ENCODE peak calls at places on chromosomes 2 and 18, in eight cellular contexts. F, E, A, K, U, P, T and B are unnamed samples.

GRCh38 chr2:62215306-62216064 is 19.6 kb downstream of the B3GNT2 start:
- DNase-seq in F (no peak), E (no peak), A (no peak), K (no peak), U (no peak), P (no peak), T (no peak), B (no peak)

GRCh38 chr18:2602844-2603243 is 31.5 kb downstream of the NDC80 start:
- DNase-seq in F (no peak), E (no peak), A (no peak), K (no peak), U (no peak), P (no peak), T (no peak), B (no peak)

GRCh38 chr2:226898925-226899324 is 63.1 kb downstream of the RHBDD1 start:
- DNase-seq in F (no peak), E (no peak), A (no peak), K (no peak), U (no peak), P (no peak), T (no peak), B (no peak)

GRCh38 chr2:65129613-65130439 is at the start of gene RAB1A:
- DNase-seq in F (peak), E (peak), A (peak), K (peak), U (peak), P (peak), T (peak), B (no peak)

GRCh38 chr2:23292024-23292423 is 93.0 kb upstream of the KLHL29 start:
- DNase-seq in F (no peak), E (no peak), A (no peak), K (no peak), U (no peak), P (no peak), T (no peak), B (no peak)

GRCh38 chr2:8545676-8546318 is 136.1 kb upstream of the ID2 start:
- DNase-seq in F (peak), E (no peak), A (no peak), K (no peak), U (peak), P (no peak), T (no peak), B (no peak)

GRCh38 chr2:143433158-143433557 is 303.9 kb downstream of the ARHGAP15 start:
- DNase-seq in F (no peak), E (no peak), A (no peak), K (no peak), U (no peak), P (no peak), T (no peak), B (no peak)

GRCh38 chr2:174477772-174478171 is 9.1 kb downstream of the GPR155 start:
- DNase-seq in F (no peak), E (no peak), A (no peak), K (no peak), U (no peak), P (no peak), T (no peak), B (no peak)

GRCh38 chr2:105307962-105308361 is 21.6 kb downstream of the TGFBRAP1 start:
- DNase-seq in F (no peak), E (no peak), A (no peak), K (no peak), U (no peak), P (no peak), T (no peak), B (no peak)

GRCh38 chr18:48949606-48950535 is 894 bp downstream of the SMAD7 start:
- DNase-seq in F (no peak), E (peak), A (no peak), K (peak), U (peak), P (peak), T (peak), B (no peak)

GRCh38 chr18:12652861-12653401 is 5.0 kb downstream of the SPIRE1 start:
- DNase-seq in F (no peak), E (no peak), A (no peak), K (no peak), U (no peak), P (peak), T (no peak), B (no peak)

GRCh38 chr18:8264861-8265411 is 344.3 kb upstream of the RAB12 start:
- DNase-seq in F (no peak), E (no peak), A (no peak), K (no peak), U (peak), P (no peak), T (peak), B (no peak)

GRCh38 chr18:10379511-10379910 is 74.9 kb upstream of the APCDD1 start:
- DNase-seq in F (no peak), E (no peak), A (no peak), K (no peak), U (no peak), P (no peak), T (no peak), B (no peak)

GRCh38 chr2:10078704-10079191 is 1.5 kb downstream of the CYS1 start:
- DNase-seq in F (no peak), E (no peak), A (no peak), K (no peak), U (no peak), P (no peak), T (no peak), B (no peak)

GRCh38 chr2:216006164-216006663 is 7.1 kb downstream of the MREG start:
- DNase-seq in F (no peak), E (no peak), A (peak), K (peak), U (no peak), P (no peak), T (no peak), B (no peak)

GRCh38 chr2:138602166-138602460 is 100.5 kb downstream of the SPOPL start:
- DNase-seq in F (no peak), E (no peak), A (no peak), K (no peak), U (no peak), P (no peak), T (no peak), B (no peak)

GRCh38 chr18:28854964-28855363 is 678.0 kb upstream of the CDH2 start:
- DNase-seq in F (no peak), E (no peak), A (no peak), K (no peak), U (no peak), P (no peak), T (no peak), B (no peak)

GRCh38 chr18:52979888-52980287 is 639.9 kb downstream of the DCC start:
- DNase-seq in F (no peak), E (peak), A (no peak), K (no peak), U (no peak), P (no peak), T (no peak), B (no peak)

GRCh38 chr18:37956902-37957301 is 391.3 kb upstream of the CELF4 start:
- DNase-seq in F (no peak), E (no peak), A (no peak), K (peak), U (no peak), P (no peak), T (no peak), B (no peak)

GRCh38 chr2:137056704-137057103 is 291.4 kb downstream of the THSD7B start:
- DNase-seq in F (no peak), E (no peak), A (no peak), K (no peak), U (no peak), P (no peak), T (no peak), B (no peak)

GRCh38 chr2:211086049-211086448 is 529.6 kb downstream of the CPS1 start:
- DNase-seq in F (no peak), E (no peak), A (no peak), K (no peak), U (no peak), P (no peak), T (no peak), B (no peak)

GRCh38 chr18:31217038-31217437 is 54.4 kb upstream of the DSC1 start:
- DNase-seq in F (no peak), E (no peak), A (no peak), K (no peak), U (no peak), P (no peak), T (no peak), B (no peak)

GRCh38 chr2:18787726-18788125 is 198.4 kb upstream of the NT5C1B start:
- DNase-seq in F (no peak), E (no peak), A (no peak), K (no peak), U (no peak), P (no peak), T (no peak), B (no peak)

GRCh38 chr2:241047253-241048010 is 49.0 kb downstream of the SNED1 start:
- DNase-seq in F (no peak), E (no peak), A (no peak), K (peak), U (no peak), P (no peak), T (no peak), B (no peak)

GRCh38 chr2:196166876-196167275 is 4.5 kb downstream of the STK17B start:
- DNase-seq in F (no peak), E (no peak), A (no peak), K (no peak), U (no peak), P (peak), T (no peak), B (no peak)

GRCh38 chr2:43075906-43076585 is 150.4 kb downstream of the ZFP36L2 start:
- DNase-seq in F (no peak), E (no peak), A (no peak), K (no peak), U (no peak), P (no peak), T (no peak), B (no peak)

GRCh38 chr2:219272995-219273394 is 6.2 kb upstream of the DNAJB2 start:
- DNase-seq in F (no peak), E (no peak), A (no peak), K (no peak), U (no peak), P (no peak), T (no peak), B (no peak)

GRCh38 chr2:190591972-190592371 is 56.9 kb upstream of the NAB1 start:
- DNase-seq in F (no peak), E (no peak), A (no peak), K (no peak), U (no peak), P (no peak), T (no peak), B (no peak)

GRCh38 chr18:2780750-2781149 is 66.1 kb upstream of the EMILIN2 start:
- DNase-seq in F (no peak), E (no peak), A (no peak), K (no peak), U (no peak), P (no peak), T (no peak), B (no peak)

GRCh38 chr2:85769236-85769986 is 15.6 kb downstream of the ATOH8 start:
- DNase-seq in F (no peak), E (no peak), A (no peak), K (no peak), U (no peak), P (no peak), T (no peak), B (no peak)

GRCh38 chr2:109341363-109341762 is 212.4 kb downstream of the SH3RF3 start:
- DNase-seq in F (no peak), E (no peak), A (no peak), K (no peak), U (no peak), P (peak), T (no peak), B (no peak)

GRCh38 chr2:241843321-241844065 is 15.2 kb downstream of the PDCD1 start:
- DNase-seq in F (no peak), E (no peak), A (no peak), K (no peak), U (no peak), P (no peak), T (no peak), B (no peak)

GRCh38 chr2:127733816-127734537 is 32.7 kb downstream of the SFT2D3 start:
- DNase-seq in F (no peak), E (no peak), A (no peak), K (no peak), U (no peak), P (no peak), T (no peak), B (no peak)

GRCh38 chr18:74316257-74317180 is 880 bp downstream of the C18orf63 start:
- DNase-seq in F (no peak), E (no peak), A (no peak), K (no peak), U (no peak), P (no peak), T (no peak), B (no peak)

GRCh38 chr2:205849136-205849535 is 166.8 kb downstream of the NRP2 start:
- DNase-seq in F (no peak), E (no peak), A (no peak), K (no peak), U (no peak), P (no peak), T (no peak), B (no peak)

GRCh38 chr2:170772295-170772694 is 2.1 kb downstream of the ERICH2 start:
- DNase-seq in F (no peak), E (no peak), A (no peak), K (no peak), U (no peak), P (no peak), T (no peak), B (no peak)

GRCh38 chr2:170771049-170771937 is 1.1 kb downstream of the ERICH2 start:
- DNase-seq in F (no peak), E (no peak), A (no peak), K (peak), U (no peak), P (no peak), T (no peak), B (no peak)

GRCh38 chr2:170774074-170774473 is 3.9 kb downstream of the ERICH2 start:
- DNase-seq in F (no peak), E (no peak), A (no peak), K (no peak), U (no peak), P (no peak), T (no peak), B (no peak)

GRCh38 chr2:170770008-170770303 is 222 bp upstream of the ERICH2 start:
- DNase-seq in F (no peak), E (no peak), A (no peak), K (no peak), U (no peak), P (no peak), T (no peak), B (no peak)

DNA sequence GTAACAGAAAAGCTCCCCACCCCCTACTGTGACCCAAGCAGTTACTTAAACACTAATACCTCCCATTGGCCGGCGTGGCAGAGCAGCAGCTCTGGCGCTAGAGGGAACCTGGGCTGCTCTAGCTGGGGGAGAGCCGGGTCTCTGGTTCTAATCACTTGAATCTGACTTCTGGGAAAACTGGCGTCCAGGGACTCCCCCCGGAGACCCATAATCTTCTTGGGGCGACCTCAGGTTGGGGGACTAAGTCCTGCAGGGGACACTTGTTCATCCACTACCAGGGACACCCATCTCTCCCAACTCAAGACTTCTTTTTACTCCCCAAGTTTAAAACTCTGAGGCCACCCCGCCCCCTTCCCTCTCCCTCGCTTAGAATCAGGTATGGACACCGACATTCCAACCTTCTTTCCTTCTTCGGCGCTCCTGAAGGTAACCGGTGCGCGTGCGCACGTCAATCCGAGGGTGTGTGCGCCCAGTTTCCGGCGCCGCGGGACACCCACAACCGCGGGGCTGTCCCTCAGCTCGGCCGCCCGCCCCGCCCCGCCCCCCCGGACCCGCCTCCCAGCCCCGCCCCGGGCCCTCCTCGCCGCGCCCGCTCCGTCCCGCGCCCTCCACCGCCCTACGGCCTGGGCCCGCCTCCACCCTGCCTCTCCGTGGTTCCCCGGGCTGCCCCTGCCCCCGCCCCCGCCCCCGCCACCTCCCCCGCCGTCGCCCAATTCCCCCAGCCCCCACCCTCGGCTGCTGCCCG is at the start of gene ERICH2:
- DNase-seq in F (peak), E (peak), A (peak), K (peak), U (peak), P (peak), T (peak), B (peak)
- TF ChIP-seq CTCF in F (no peak), E (peak), A (no peak), K (no peak), U (peak), P (peak), T (no peak), B (no peak)

DNA sequence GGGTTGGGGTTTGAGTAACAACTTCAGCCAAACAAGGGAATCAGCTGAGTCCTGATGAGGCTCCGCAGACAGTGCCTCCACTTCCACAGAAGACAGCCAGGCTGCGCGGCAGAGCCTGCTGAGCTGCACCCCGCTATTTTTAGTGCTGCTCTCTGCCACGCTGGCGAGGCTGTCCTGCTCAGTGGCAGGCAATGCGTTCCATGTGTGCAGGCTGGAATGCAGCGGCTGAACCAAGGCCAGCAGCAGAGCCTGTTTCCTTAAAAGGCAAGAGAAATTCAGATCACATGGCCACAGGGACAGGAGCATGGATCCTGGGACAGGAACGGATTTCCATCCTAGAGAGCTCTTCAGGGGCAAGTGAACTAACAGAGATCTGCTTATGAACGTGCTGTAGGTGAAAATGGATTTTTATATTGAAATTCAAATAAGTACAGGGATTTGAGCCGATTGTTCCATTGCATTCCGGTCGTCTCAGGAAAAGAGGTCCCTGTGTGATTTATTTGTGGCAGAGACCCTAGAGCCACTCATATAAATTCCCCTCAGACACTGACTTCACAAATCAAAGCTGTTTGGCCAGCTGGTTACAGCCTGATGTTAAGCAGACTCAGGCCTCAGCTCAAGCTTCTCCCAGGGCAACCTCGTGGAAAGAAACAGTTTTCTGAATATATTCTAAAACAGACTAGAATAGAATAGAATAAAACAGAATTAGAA is 98.6 kb downstream of the COL6A3 start:
- DNase-seq in F (peak), E (peak), A (peak), K (no peak), U (peak), P (no peak), T (peak), B (no peak)
- TF ChIP-seq CTCF in F (peak), E (no peak), A (no peak), K (no peak), U (no peak), P (no peak), T (no peak), B (no peak)

GRCh38 chr2:158507679-158508078 is 50.9 kb downstream of the PKP4 start:
- DNase-seq in F (no peak), E (no peak), A (no peak), K (no peak), U (no peak), P (no peak), T (no peak), B (no peak)
- TF ChIP-seq CTCF in F (no peak), E (no peak), A (no peak), K (no peak), U (no peak), P (no peak), T (no peak), B (no peak)

GRCh38 chr2:150605664-150606063 is 118.2 kb upstream of the RND3 start:
- DNase-seq in F (no peak), E (no peak), A (no peak), K (no peak), U (no peak), P (no peak), T (no peak), B (no peak)
- TF ChIP-seq CTCF in F (no peak), E (no peak), A (no peak), K (no peak), U (no peak), P (no peak), T (no peak), B (no peak)

GRCh38 chr18:27298215-27298804 is 113.2 kb upstream of the CHST9 start:
- DNase-seq in F (no peak), E (no peak), A (no peak), K (no peak), U (no peak), P (no peak), T (no peak), B (no peak)
- TF ChIP-seq CTCF in F (peak), E (peak), A (peak), K (no peak), U (peak), P (peak), T (peak), B (no peak)

GRCh38 chr2:68646303-68646702 is 2.9 kb downstream of the PROKR1 start:
- DNase-seq in F (no peak), E (no peak), A (no peak), K (no peak), U (no peak), P (no peak), T (no peak), B (no peak)
- TF ChIP-seq CTCF in F (no peak), E (no peak), A (no peak), K (no peak), U (no peak), P (no peak), T (no peak), B (peak)

GRCh38 chr2:6452702-6453481 is 412.8 kb downstream of the CMPK2 start:
- DNase-seq in F (no peak), E (no peak), A (no peak), K (no peak), U (no peak), P (no peak), T (no peak), B (no peak)
- TF ChIP-seq CTCF in F (no peak), E (peak), A (no peak), K (no peak), U (no peak), P (no peak), T (no peak), B (no peak)

GRCh38 chr18:76380791-76381405 is 114.1 kb downstream of the ZNF516 start:
- DNase-seq in F (no peak), E (peak), A (no peak), K (no peak), U (no peak), P (peak), T (no peak), B (no peak)
- TF ChIP-seq CTCF in F (peak), E (peak), A (no peak), K (no peak), U (peak), P (peak), T (no peak), B (peak)

GRCh38 chr2:28438532-28439063 is 45.9 kb downstream of the FOSL2 start:
- DNase-seq in F (no peak), E (no peak), A (no peak), K (no peak), U (no peak), P (no peak), T (no peak), B (no peak)
- TF ChIP-seq CTCF in F (no peak), E (no peak), A (no peak), K (no peak), U (no peak), P (no peak), T (no peak), B (no peak)

DNA sequence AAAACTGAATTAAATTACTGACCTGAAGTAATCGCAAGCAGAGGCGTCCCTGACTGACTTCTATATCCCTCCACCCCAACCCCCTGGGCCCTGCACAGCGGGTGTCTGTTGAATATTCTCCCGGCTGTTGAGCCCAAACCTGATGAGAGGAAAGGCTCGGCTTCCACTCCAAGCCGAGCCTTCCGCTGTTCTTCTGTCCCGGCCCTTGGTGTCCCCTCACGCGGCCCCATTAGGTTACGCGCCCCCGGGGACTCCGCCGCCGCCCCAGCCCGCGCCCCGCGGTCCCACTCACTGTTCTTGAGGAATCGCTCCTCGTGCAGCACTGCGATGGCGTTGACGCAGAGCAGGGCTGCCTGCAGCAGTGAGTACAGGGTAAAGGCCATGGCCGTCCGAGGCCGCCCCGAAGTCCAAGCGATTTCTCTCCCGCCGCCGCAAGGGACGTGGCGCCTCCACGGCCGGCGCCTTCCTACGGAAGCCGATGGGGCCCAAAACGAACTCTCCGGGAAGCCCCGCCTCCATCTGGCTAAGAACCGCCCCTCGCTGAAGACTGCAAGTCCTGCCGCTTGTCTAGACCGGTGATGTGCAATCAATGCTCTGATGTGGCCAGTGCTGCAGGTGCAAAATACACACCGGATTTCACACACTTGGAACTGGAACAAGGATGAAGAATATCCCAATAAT is at the start of gene IER3IP1:
- DNase-seq in F (peak), E (peak), A (peak), K (peak), U (peak), P (peak), T (peak), B (peak)
- TF ChIP-seq CTCF in F (peak), E (peak), A (peak), K (no peak), U (peak), P (peak), T (no peak), B (no peak)